ENCODE peak calls at places on chromosomes 3 and 15, in seven cellular contexts. U, T, W, K, Q, M and R are unnamed samples.

GRCh38 chr3:147930417-147930816 is 521.3 kb downstream of the ZIC1 start:
- DNase-seq in W (no peak), U (peak), K (no peak), M (no peak), Q (no peak), T (no peak), R (peak)

GRCh38 chr3:99108508-99108907 is 207.0 kb upstream of the DCBLD2 start:
- DNase-seq in Q (no peak), W (no peak), M (peak), T (no peak), K (no peak), U (peak), R (no peak)

GRCh38 chr15:78552597-78552996 is 12.4 kb downstream of the PSMA4 start:
- DNase-seq in K (no peak), Q (no peak), M (no peak), T (no peak), W (no peak), U (no peak), R (no peak)

GRCh38 chr3:67384790-67385397 is 269.5 kb downstream of the SUCLG2 start:
- DNase-seq in T (peak), M (no peak), U (peak), Q (peak), K (no peak), W (no peak), R (peak)

GRCh38 chr15:74901612-74902063 is 5.0 kb downstream of the FAM219B start:
- DNase-seq in T (peak), U (no peak), M (no peak), K (peak), Q (peak), W (peak), R (peak)

GRCh38 chr15:65165875-65166274 is 19.3 kb downstream of the CLPX start:
- DNase-seq in U (no peak), Q (no peak), M (no peak), W (no peak), K (no peak), T (no peak), R (no peak)

GRCh38 chr15:28918141-28918983 is 32.6 kb downstream of the APBA2 start:
- DNase-seq in K (no peak), Q (no peak), U (no peak), T (no peak), W (no peak), M (no peak), R (no peak)

GRCh38 chr15:60708684-60709083 is 229.7 kb upstream of the ICE2 start:
- DNase-seq in U (peak), Q (no peak), K (no peak), M (no peak), W (no peak), T (no peak), R (no peak)

GRCh38 chr15:31049122-31049521 is 52.4 kb downstream of the TRPM1 start:
- DNase-seq in M (no peak), K (no peak), W (no peak), U (no peak), T (no peak), Q (no peak), R (no peak)

GRCh38 chr3:117548600-117548999 is 839.0 kb downstream of the TUSC7 start:
- DNase-seq in U (no peak), M (no peak), K (no peak), Q (no peak), T (no peak), W (no peak), R (no peak)

GRCh38 chr3:112811150-112811884 is 35.3 kb downstream of the CD200R1L start:
- DNase-seq in K (no peak), M (peak), U (no peak), W (no peak), Q (peak), T (no peak), R (no peak)

GRCh38 chr3:129410971-129411370 is 17.5 kb downstream of the EFCAB12 start:
- DNase-seq in T (no peak), W (peak), Q (no peak), U (no peak), K (no peak), M (no peak), R (no peak)

GRCh38 chr15:89419370-89419984 is 76.9 kb downstream of the RHCG start:
- DNase-seq in M (no peak), U (no peak), K (peak), T (no peak), Q (peak), W (no peak), R (no peak)

GRCh38 chr3:9949115-9949514 is 3.1 kb downstream of the PRRT3 start:
- DNase-seq in W (no peak), U (no peak), Q (no peak), M (no peak), K (no peak), T (no peak), R (no peak)